ENCODE peak calls at places on chromosome 17, in six cellular contexts. K, B, U, E, Z and T are unnamed samples.

GRCh38 chr17:52145496-52145895 is 13.0 kb downstream of the CA10 start:
- ATAC-seq in K (no peak), B (no peak), U (no peak), E (no peak), Z (no peak), T (no peak)

GRCh38 chr17:61208301-61209098 is 191.1 kb upstream of the TBX2 start:
- ATAC-seq in K (no peak), B (peak), U (no peak), E (no peak), Z (no peak), T (no peak)

GRCh38 chr17:43671075-43671692 is 9.5 kb upstream of the MEOX1 start:
- ATAC-seq in K (no peak), B (no peak), U (no peak), E (no peak), Z (no peak), T (no peak)

GRCh38 chr17:58789160-58789559 is 33.5 kb downstream of the PPM1E start:
- ATAC-seq in K (no peak), B (no peak), U (peak), E (peak), Z (no peak), T (peak)

GRCh38 chr17:83073389-83074063 is 5.9 kb upstream of the METRNL start:
- ATAC-seq in K (no peak), B (peak), U (peak), E (peak), Z (peak), T (peak)

GRCh38 chr17:49360796-49361128 is 1.3 kb downstream of the ZNF652 start:
- ATAC-seq in K (no peak), B (peak), U (no peak), E (no peak), Z (peak), T (peak)

GRCh38 chr17:6559753-6560215 is 3.4 kb upstream of the PITPNM3 start:
- ATAC-seq in K (no peak), B (no peak), U (no peak), E (peak), Z (no peak), T (no peak)

GRCh38 chr17:79174905-79175856 is 100.6 kb downstream of the ENGASE start:
- ATAC-seq in K (no peak), B (no peak), U (no peak), E (no peak), Z (no peak), T (no peak)

GRCh38 chr17:34487616-34488015 is 91.8 kb upstream of the TMEM132E start:
- ATAC-seq in K (no peak), B (no peak), U (no peak), E (no peak), Z (no peak), T (no peak)

GRCh38 chr17:57423541-57423940 is 167.2 kb downstream of the MSI2 start:
- ATAC-seq in K (no peak), B (no peak), U (no peak), E (no peak), Z (no peak), T (no peak)

GRCh38 chr17:3739422-3740124 is 15.9 kb downstream of the HASPIN start:
- ATAC-seq in K (no peak), B (no peak), U (no peak), E (no peak), Z (no peak), T (no peak)

GRCh38 chr17:78239489-78239931 is 8.1 kb downstream of the TMEM235 start:
- ATAC-seq in K (no peak), B (peak), U (no peak), E (no peak), Z (peak), T (no peak)

GRCh38 chr17:57487552-57487951 is 231.2 kb downstream of the MSI2 start:
- ATAC-seq in K (no peak), B (no peak), U (no peak), E (no peak), Z (no peak), T (no peak)